ENCODE peak calls at places on chromosomes 13 and 19, in six cellular contexts. One of them, this sample, is unnamed.

GRCh38 chr19:371501-372160 is 27.0 kb upstream of the MIER2 start:
- DNase-seq in psoas muscle: no peak
- DNase-seq in AG09309: no peak
- DNase-seq in bronchial epithelial cell: no peak
- DNase-seq in GM10248: no peak
- DNase-seq in GM12865: no peak
- DNase-seq in this sample: no peak

GRCh38 chr13:94722596-94722995 is 10.3 kb upstream of the SOX21 start:
- DNase-seq in AG09309: no peak
- DNase-seq in GM12865: no peak
- DNase-seq in bronchial epithelial cell: no peak
- DNase-seq in GM10248: no peak
- DNase-seq in psoas muscle: no peak
- DNase-seq in this sample: no peak

GRCh38 chr13:113923376-113924063 is 50.4 kb downstream of the C13orf46 start:
- DNase-seq in GM10248: no peak
- DNase-seq in psoas muscle: no peak
- DNase-seq in GM12865: no peak
- DNase-seq in bronchial epithelial cell: no peak
- DNase-seq in AG09309: no peak
- DNase-seq in this sample: no peak

GRCh38 chr13:25806304-25806974 is 245.4 kb downstream of the SHISA2 start:
- DNase-seq in psoas muscle: no peak
- DNase-seq in GM10248: no peak
- DNase-seq in bronchial epithelial cell: peak
- DNase-seq in GM12865: peak
- DNase-seq in AG09309: no peak
- DNase-seq in this sample: no peak

GRCh38 chr19:42197375-42197817 is 20.1 kb downstream of the DEDD2 start:
- DNase-seq in AG09309: no peak
- DNase-seq in psoas muscle: no peak
- DNase-seq in bronchial epithelial cell: no peak
- DNase-seq in GM12865: peak
- DNase-seq in GM10248: no peak
- DNase-seq in this sample: no peak

GRCh38 chr19:18269336-18269735 is 4.9 kb downstream of the IQCN start:
- DNase-seq in GM10248: no peak
- DNase-seq in bronchial epithelial cell: no peak
- DNase-seq in AG09309: no peak
- DNase-seq in GM12865: no peak
- DNase-seq in psoas muscle: no peak
- DNase-seq in this sample: no peak

GRCh38 chr19:33622809-33623511 is 1.2 kb downstream of the CHST8 start:
- DNase-seq in GM10248: no peak
- DNase-seq in bronchial epithelial cell: no peak
- DNase-seq in GM12865: no peak
- DNase-seq in psoas muscle: no peak
- DNase-seq in AG09309: no peak
- DNase-seq in this sample: no peak

GRCh38 chr13:97892717-97893116 is 60.8 kb upstream of the IPO5 start:
- DNase-seq in GM12865: no peak
- DNase-seq in GM10248: no peak
- DNase-seq in bronchial epithelial cell: peak
- DNase-seq in psoas muscle: no peak
- DNase-seq in AG09309: peak
- DNase-seq in this sample: no peak

GRCh38 chr19:48348039-48348438 is 15.7 kb downstream of the TMEM143 start:
- DNase-seq in psoas muscle: no peak
- DNase-seq in AG09309: no peak
- DNase-seq in GM12865: no peak
- DNase-seq in bronchial epithelial cell: no peak
- DNase-seq in GM10248: no peak
- DNase-seq in this sample: no peak

GRCh38 chr19:4471400-4472173 is 510 bp upstream of the HDGFL2 start:
- DNase-seq in psoas muscle: peak
- DNase-seq in GM10248: peak
- DNase-seq in bronchial epithelial cell: peak
- DNase-seq in GM12865: peak
- DNase-seq in AG09309: peak
- DNase-seq in this sample: peak

GRCh38 chr19:17289489-17289888 is 7.8 kb downstream of the ANKLE1 start:
- DNase-seq in GM10248: peak
- DNase-seq in GM12865: peak
- DNase-seq in bronchial epithelial cell: peak
- DNase-seq in AG09309: peak
- DNase-seq in psoas muscle: peak
- DNase-seq in this sample: peak

GRCh38 chr13:107141767-107142166 is 573.8 kb upstream of the ARGLU1 start:
- DNase-seq in psoas muscle: no peak
- DNase-seq in GM10248: no peak
- DNase-seq in GM12865: no peak
- DNase-seq in bronchial epithelial cell: no peak
- DNase-seq in AG09309: no peak
- DNase-seq in this sample: no peak

GRCh38 chr13:107138468-107138867 is 570.5 kb upstream of the ARGLU1 start:
- DNase-seq in AG09309: no peak
- DNase-seq in psoas muscle: no peak
- DNase-seq in GM12865: no peak
- DNase-seq in bronchial epithelial cell: no peak
- DNase-seq in GM10248: no peak
- DNase-seq in this sample: no peak

GRCh38 chr13:107138987-107139386 is 571.0 kb upstream of the ARGLU1 start:
- DNase-seq in GM12865: no peak
- DNase-seq in GM10248: no peak
- DNase-seq in psoas muscle: no peak
- DNase-seq in AG09309: no peak
- DNase-seq in bronchial epithelial cell: no peak
- DNase-seq in this sample: no peak

DNA sequence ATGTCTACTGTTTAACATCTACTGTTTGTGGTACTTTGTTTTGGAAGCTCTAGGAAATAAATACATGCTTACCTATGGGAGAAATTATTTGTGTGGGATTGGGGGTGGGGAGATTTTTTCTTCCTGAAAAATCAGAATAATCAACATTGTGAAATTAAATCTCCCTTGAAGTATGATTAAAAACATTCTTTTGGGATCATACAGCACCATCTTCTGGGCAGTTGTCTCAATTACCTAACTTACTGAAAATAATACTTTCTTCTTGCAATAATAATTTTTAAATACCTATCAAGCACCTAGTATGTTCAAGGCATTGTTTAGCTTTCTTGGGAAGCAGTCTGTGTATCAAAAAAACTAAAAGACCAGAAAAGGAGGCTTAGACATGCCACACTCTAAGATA is 576.5 kb upstream of the ARGLU1 start:
- DNase-seq in AG09309: no peak
- DNase-seq in GM12865: no peak
- DNase-seq in GM10248: no peak
- DNase-seq in bronchial epithelial cell: peak
- DNase-seq in psoas muscle: no peak
- DNase-seq in this sample: no peak
- TF ChIP-seq CTCF in AG09309: no peak
- TF ChIP-seq CTCF in GM12865: no peak
- TF ChIP-seq CTCF in GM10248: no peak
- TF ChIP-seq CTCF in bronchial epithelial cell: no peak
- TF ChIP-seq CTCF in psoas muscle: no peak
- TF ChIP-seq CTCF in this sample: no peak

GRCh38 chr19:55809381-55810058 is 22.3 kb downstream of the NLRP11 start:
- DNase-seq in psoas muscle: peak
- DNase-seq in AG09309: peak
- DNase-seq in bronchial epithelial cell: peak
- DNase-seq in GM10248: peak
- DNase-seq in GM12865: peak
- DNase-seq in this sample: peak
- TF ChIP-seq CTCF in psoas muscle: no peak
- TF ChIP-seq CTCF in AG09309: peak
- TF ChIP-seq CTCF in bronchial epithelial cell: no peak
- TF ChIP-seq CTCF in GM10248: peak
- TF ChIP-seq CTCF in GM12865: peak
- TF ChIP-seq CTCF in this sample: peak

DNA sequence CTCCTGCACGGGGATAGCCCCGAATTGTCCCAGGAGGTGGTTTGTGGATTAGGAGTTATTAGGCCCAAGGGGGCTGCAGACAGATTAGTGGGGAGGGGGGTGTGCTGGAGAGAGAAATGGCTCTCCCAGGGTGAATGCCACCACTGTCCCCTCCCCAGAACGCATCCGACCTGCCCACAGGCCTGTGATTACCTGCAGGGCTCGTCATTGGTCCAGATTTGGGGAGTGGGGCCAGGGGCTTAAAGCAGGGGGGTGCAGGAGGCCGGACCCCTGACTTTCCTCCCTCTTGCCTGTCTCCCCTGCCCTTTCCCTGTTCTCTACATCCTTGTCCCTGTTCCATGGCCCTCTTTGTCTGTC is 1.2 kb downstream of the NRTN start:
- DNase-seq in bronchial epithelial cell: no peak
- DNase-seq in psoas muscle: no peak
- DNase-seq in GM10248: no peak
- DNase-seq in GM12865: no peak
- DNase-seq in AG09309: no peak
- DNase-seq in this sample: no peak
- TF ChIP-seq CTCF in bronchial epithelial cell: no peak
- TF ChIP-seq CTCF in psoas muscle: no peak
- TF ChIP-seq CTCF in GM10248: no peak
- TF ChIP-seq CTCF in GM12865: no peak
- TF ChIP-seq CTCF in AG09309: no peak
- TF ChIP-seq CTCF in this sample: no peak

DNA sequence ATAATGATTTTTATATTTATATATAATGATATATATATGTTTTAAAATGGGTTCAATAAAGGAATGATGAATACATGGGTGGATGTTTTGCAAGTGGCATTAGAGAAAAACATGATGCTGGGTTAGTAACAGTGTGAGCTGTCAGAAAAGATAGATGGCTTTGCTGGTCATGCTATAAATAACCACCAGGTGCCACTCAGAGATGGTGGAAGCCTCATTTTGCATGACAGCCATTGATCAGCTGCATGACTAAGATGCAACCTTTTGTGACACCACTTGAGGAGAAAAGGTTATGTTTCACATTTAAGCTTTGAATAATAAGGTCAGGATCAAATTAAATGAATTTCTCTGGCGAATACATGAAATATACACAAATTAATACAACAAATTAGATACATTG is 737.7 kb downstream of the PCDH9 start:
- DNase-seq in GM10248: no peak
- DNase-seq in bronchial epithelial cell: peak
- DNase-seq in psoas muscle: no peak
- DNase-seq in AG09309: no peak
- DNase-seq in GM12865: peak
- DNase-seq in this sample: no peak
- TF ChIP-seq CTCF in GM10248: no peak
- TF ChIP-seq CTCF in bronchial epithelial cell: peak
- TF ChIP-seq CTCF in psoas muscle: peak
- TF ChIP-seq CTCF in AG09309: no peak
- TF ChIP-seq CTCF in GM12865: no peak
- TF ChIP-seq CTCF in this sample: no peak

GRCh38 chr13:39012608-39013007 is 22.0 kb upstream of the STOML3 start:
- DNase-seq in GM10248: no peak
- DNase-seq in AG09309: no peak
- DNase-seq in bronchial epithelial cell: no peak
- DNase-seq in GM12865: no peak
- DNase-seq in psoas muscle: no peak
- DNase-seq in this sample: no peak
- TF ChIP-seq CTCF in GM10248: no peak
- TF ChIP-seq CTCF in AG09309: no peak
- TF ChIP-seq CTCF in bronchial epithelial cell: peak
- TF ChIP-seq CTCF in GM12865: no peak
- TF ChIP-seq CTCF in psoas muscle: no peak
- TF ChIP-seq CTCF in this sample: no peak